ENCODE peak calls at places on chromosomes 6 and 20, in eight cellular contexts. G is spleen, I is Peyer's patch, V is uterus, P is testis, H is ovary, W is heart left ventricle, D is body of pancreas. O is an unnamed sample.

GRCh38 chr20:20733943-20734342 is 21.5 kb upstream of the RALGAPA2 start:
- DNase-seq in G (no peak), I (no peak), W (no peak), H (no peak), D (no peak), V (no peak), P (no peak), O (no peak)

GRCh38 chr6:30895343-30895742 is 11.0 kb downstream of the DDR1 start:
- DNase-seq in H (peak), D (no peak), V (no peak), I (no peak), G (peak), P (no peak), W (no peak), O (no peak)

GRCh38 chr20:53038328-53038727 is 66.2 kb downstream of the TSHZ2 start:
- DNase-seq in V (no peak), D (no peak), P (no peak), I (no peak), G (no peak), H (no peak), W (no peak), O (no peak)

GRCh38 chr6:44062105-44062770 is 65.0 kb downstream of the MRPL14 start:
- DNase-seq in I (no peak), H (no peak), G (no peak), P (no peak), W (no peak), D (no peak), V (no peak), O (no peak)

GRCh38 chr6:99416892-99417767 is 8.0 kb downstream of the PNISR start:
- DNase-seq in H (no peak), P (no peak), W (no peak), V (no peak), D (no peak), G (no peak), I (no peak), O (no peak)

GRCh38 chr6:80673367-80673766 is 566.9 kb downstream of the BCKDHB start:
- DNase-seq in D (no peak), P (no peak), H (no peak), I (no peak), G (no peak), W (no peak), V (no peak), O (no peak)

GRCh38 chr6:52087498-52087999 is at the start of gene PKHD1:
- DNase-seq in D (peak), I (no peak), G (no peak), W (no peak), V (no peak), H (no peak), P (no peak), O (no peak)

GRCh38 chr6:92047886-92048285 is 1371.5 kb downstream of the EPHA7 start:
- DNase-seq in V (no peak), H (no peak), P (no peak), I (no peak), G (no peak), W (no peak), D (no peak), O (no peak)

GRCh38 chr20:57128051-57128757 is 138.2 kb downstream of the BMP7 start:
- DNase-seq in H (no peak), V (no peak), P (no peak), G (no peak), W (no peak), D (no peak), I (no peak), O (no peak)

GRCh38 chr20:56689318-56689717 is 60.2 kb downstream of the TFAP2C start:
- DNase-seq in V (no peak), P (no peak), G (no peak), I (no peak), W (no peak), D (peak), H (no peak), O (no peak)

GRCh38 chr6:28772480-28773381 is 151.1 kb downstream of the TRIM27 start:
- DNase-seq in W (no peak), H (no peak), G (no peak), I (no peak), V (no peak), D (no peak), P (no peak), O (no peak)

GRCh38 chr6:17393335-17394191 is at the start of gene CAP2:
- DNase-seq in G (no peak), P (peak), W (peak), I (no peak), D (peak), H (peak), V (peak), O (no peak)

GRCh38 chr20:57663241-57663640 is 43.0 kb upstream of the ZBP1 start:
- DNase-seq in D (no peak), H (peak), V (peak), I (no peak), G (peak), P (no peak), W (peak), O (no peak)

GRCh38 chr20:53129557-53129956 is 157.4 kb downstream of the TSHZ2 start:
- DNase-seq in I (no peak), P (no peak), H (no peak), V (no peak), W (no peak), G (no peak), D (no peak), O (no peak)

GRCh38 chr6:14702678-14703077 is 543.2 kb upstream of the JARID2 start:
- DNase-seq in P (no peak), H (no peak), V (no peak), G (no peak), I (no peak), W (no peak), D (no peak), O (no peak)

GRCh38 chr6:52718535-52718934 is 44.7 kb downstream of the GSTA2 start:
- DNase-seq in I (no peak), W (no peak), P (no peak), H (no peak), V (no peak), G (no peak), D (no peak), O (no peak)

GRCh38 chr20:43537921-43538854 is 20.6 kb upstream of the SGK2 start:
- DNase-seq in D (peak), H (peak), I (peak), V (peak), P (peak), W (peak), G (no peak), O (peak)

GRCh38 chr20:39630215-39630614 is 668.1 kb downstream of the DHX35 start:
- DNase-seq in G (no peak), V (no peak), I (no peak), H (no peak), D (peak), P (no peak), W (no peak), O (no peak)

GRCh38 chr20:1702288-1702687 is 44.7 kb upstream of the SIRPG start:
- DNase-seq in H (no peak), G (no peak), V (no peak), I (no peak), D (peak), W (no peak), P (no peak), O (no peak)

GRCh38 chr6:126339796-126340750 is at the start of gene CENPW:
- DNase-seq in G (peak), V (peak), I (peak), P (peak), W (peak), H (peak), D (peak), O (peak)

GRCh38 chr6:155224031-155224451 is 39.8 kb upstream of the CLDN20 start:
- DNase-seq in G (no peak), W (no peak), H (no peak), V (no peak), I (no peak), D (no peak), P (no peak), O (no peak)

DNA sequence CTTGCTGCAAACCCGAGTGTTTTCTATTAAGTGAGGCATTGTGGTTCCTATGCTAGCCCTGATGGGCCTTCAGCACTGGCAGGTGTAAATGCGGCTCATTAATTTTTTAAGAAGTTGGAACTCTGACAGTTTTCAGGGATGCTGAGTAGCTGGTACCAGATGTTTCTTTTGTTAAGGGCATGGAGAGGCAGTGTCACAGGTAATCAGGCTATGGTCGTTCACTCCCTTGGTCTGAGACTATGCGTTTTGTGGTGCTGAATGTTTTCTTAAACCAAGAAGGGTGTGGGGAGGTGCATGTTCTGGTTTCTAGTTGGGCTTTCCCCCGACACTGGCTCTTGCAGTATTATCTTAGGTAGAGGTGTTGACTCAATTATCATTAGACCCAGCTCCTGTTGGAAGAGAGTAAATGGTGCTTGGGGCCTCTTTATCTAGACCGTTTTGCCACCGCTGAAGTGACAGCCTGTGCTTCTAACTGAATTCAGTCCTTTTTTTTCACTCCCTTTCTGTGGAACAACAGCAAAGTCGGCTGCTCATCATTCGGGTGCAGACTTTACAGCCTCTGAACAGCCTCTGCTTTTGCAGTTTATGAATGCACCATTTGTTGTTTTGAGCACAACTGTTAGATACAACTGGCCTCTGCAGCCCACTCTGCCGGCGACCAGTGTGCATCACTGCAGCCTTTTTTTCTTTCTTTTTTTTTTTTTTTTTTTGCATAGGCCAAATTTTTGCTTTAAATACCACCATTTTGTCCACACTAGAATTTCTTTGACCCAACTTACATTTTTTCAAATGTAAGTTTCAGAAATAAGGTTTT is 35.6 kb downstream of the RREB1 start:
- DNase-seq in G (no peak), I (no peak), W (no peak), V (no peak), D (no peak), P (peak), H (no peak), O (no peak)
- TF ChIP-seq POLR2A in G (no peak), I (no peak), W (no peak), V (no peak), D (no peak), P (no peak), H (no peak), O (no peak)

GRCh38 chr6:311679-312220 is 19.5 kb downstream of the DUSP22 start:
- DNase-seq in P (peak), G (peak), D (no peak), W (peak), H (no peak), I (no peak), V (no peak), O (no peak)
- H3K27ac ChIP-seq in P (no peak), G (peak), D (no peak), W (no peak), H (no peak), I (no peak), V (no peak), O (no peak)

GRCh38 chr20:46605978-46606816 is 45.1 kb downstream of the SLC13A3 start:
- DNase-seq in I (no peak), W (no peak), H (no peak), P (no peak), D (no peak), V (no peak), G (no peak), O (no peak)
- H3K4me3 ChIP-seq in I (no peak), W (no peak), H (no peak), P (no peak), D (no peak), V (no peak), G (no peak), O (no peak)

GRCh38 chr6:56689663-56690062 is 47.0 kb upstream of the DST start:
- DNase-seq in W (no peak), G (no peak), V (no peak), I (no peak), H (no peak), P (no peak), D (no peak), O (no peak)
- TF ChIP-seq POLR2A in W (no peak), G (no peak), V (no peak), I (no peak), H (no peak), P (no peak), D (no peak), O (no peak)